ENCODE peak calls at places on chromosomes 4 and X, in four cellular contexts. T is GM12864, H is B cell, A is omental fat pad. M is an unnamed sample.

GRCh38 chrX:13650318-13650717 is 2.6 kb upstream of the TCEANC start:
- DNase-seq in T (no peak), H (no peak), A (no peak), M (no peak)

GRCh38 chrX:102835504-102836146 is 101.4 kb upstream of the RAB40AL start:
- DNase-seq in T (no peak), H (no peak), A (no peak), M (no peak)

GRCh38 chr4:14018191-14018853 is 390.8 kb upstream of the BOD1L1 start:
- DNase-seq in T (no peak), H (no peak), A (no peak), M (no peak)

GRCh38 chr4:109005523-109005922 is 242.7 kb upstream of the ETNPPL start:
- DNase-seq in T (no peak), H (no peak), A (no peak), M (no peak)

GRCh38 chr4:151921371-151921770 is 160.6 kb upstream of the GATB start:
- DNase-seq in T (no peak), H (no peak), A (no peak), M (no peak)

GRCh38 chrX:40581333-40581910 is 652 bp downstream of the ATP6AP2 start:
- DNase-seq in T (no peak), H (no peak), A (no peak), M (no peak)

GRCh38 chr4:146978641-146979040 is 33.0 kb upstream of the TTC29 start:
- DNase-seq in T (no peak), H (no peak), A (no peak), M (no peak)

GRCh38 chr4:140326395-140326993 is 47.0 kb upstream of the SCOC start:
- DNase-seq in T (no peak), H (no peak), A (no peak), M (no peak)

GRCh38 chr4:78951862-78952472 is 12.7 kb upstream of the PAQR3 start:
- DNase-seq in T (no peak), H (peak), A (no peak), M (no peak)

GRCh38 chr4:108978066-108978465 is 215.2 kb upstream of the ETNPPL start:
- DNase-seq in T (no peak), H (no peak), A (no peak), M (no peak)

GRCh38 chr4:108512615-108513505 is 107.5 kb upstream of the RPL34 start:
- DNase-seq in T (no peak), H (no peak), A (no peak), M (no peak)

GRCh38 chr4:1469596-1470392 is 63.6 kb upstream of the NKX1-1 start:
- DNase-seq in T (no peak), H (no peak), A (no peak), M (peak)

GRCh38 chrX:136541294-136541693 is 9.3 kb downstream of the VGLL1 start:
- DNase-seq in T (no peak), H (no peak), A (no peak), M (no peak)

GRCh38 chr4:32135642-32136041 is 1415.5 kb downstream of the PCDH7 start:
- DNase-seq in T (no peak), H (no peak), A (no peak), M (no peak)

GRCh38 chr4:28926156-28926555 is 1794.0 kb upstream of the PCDH7 start:
- DNase-seq in T (no peak), H (no peak), A (no peak), M (no peak)

GRCh38 chr4:71338846-71339593 is at the start of gene SLC4A4:
- DNase-seq in T (peak), H (no peak), A (no peak), M (no peak)

GRCh38 chrX:20461576-20461975 is 194.9 kb upstream of the RPS6KA3 start:
- DNase-seq in T (no peak), H (no peak), A (no peak), M (no peak)

GRCh38 chrX:108165349-108166111 is 74.0 kb downstream of the ATG4A start:
- DNase-seq in T (no peak), H (no peak), A (no peak), M (no peak)

DNA sequence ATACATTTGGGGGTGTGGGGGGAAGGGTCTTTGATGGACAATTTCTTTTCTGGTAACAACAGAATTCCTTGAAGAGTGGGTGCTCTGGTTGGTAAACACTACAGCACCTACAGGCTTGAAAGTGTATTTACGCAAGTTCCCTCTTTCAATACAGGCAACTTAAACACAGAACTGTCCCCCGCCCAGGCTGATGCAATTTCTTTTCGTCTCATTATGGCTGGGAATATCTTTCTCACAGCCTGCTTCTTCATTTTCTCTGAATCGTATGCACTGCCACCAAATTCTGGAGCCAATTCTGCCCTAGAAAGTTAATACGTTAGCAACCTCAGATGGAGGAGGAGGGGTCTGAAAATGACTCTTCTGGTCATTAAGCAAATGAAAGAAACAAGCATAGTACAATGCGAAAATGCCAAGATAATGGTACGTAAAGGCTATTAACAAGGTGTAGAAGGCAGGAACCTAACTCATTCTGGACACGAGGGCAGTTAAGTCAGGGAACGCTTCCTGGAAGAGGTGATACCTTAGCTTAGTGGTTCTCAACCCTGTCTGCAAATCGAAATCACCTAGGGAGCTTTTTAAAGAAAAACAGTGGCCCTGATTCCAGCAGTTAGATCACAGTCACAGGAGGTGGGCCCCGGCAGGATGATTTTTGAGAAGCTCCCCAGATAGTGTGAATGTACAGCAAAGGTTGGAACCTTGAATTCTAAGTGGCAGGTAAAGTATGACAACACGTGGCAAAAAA is 1.0 kb downstream of the AGA start:
- DNase-seq in T (peak), H (no peak), A (no peak), M (no peak)
- TF ChIP-seq CTCF in T (peak), H (peak), A (no peak), M (no peak)

GRCh38 chr4:24195976-24196736 is 306.3 kb upstream of the PPARGC1A start:
- DNase-seq in T (no peak), H (no peak), A (no peak), M (no peak)
- TF ChIP-seq CTCF in T (no peak), H (no peak), A (no peak), M (no peak)

GRCh38 chr4:173536808-173537429 is 6.9 kb upstream of the HAND2 start:
- DNase-seq in T (no peak), H (no peak), A (no peak), M (no peak)
- TF ChIP-seq CTCF in T (peak), H (no peak), A (no peak), M (no peak)

GRCh38 chr4:183599284-183599683 is 59.7 kb downstream of the RWDD4 start:
- DNase-seq in T (no peak), H (no peak), A (no peak), M (no peak)

GRCh38 chr4:183601381-183601780 is 57.6 kb downstream of the RWDD4 start:
- DNase-seq in T (no peak), H (no peak), A (no peak), M (no peak)

GRCh38 chr4:183602444-183603102 is 56.4 kb downstream of the RWDD4 start:
- DNase-seq in T (no peak), H (no peak), A (no peak), M (no peak)

GRCh38 chr4:183599690-183600089 is 59.3 kb downstream of the RWDD4 start:
- DNase-seq in T (no peak), H (no peak), A (no peak), M (no peak)

DNA sequence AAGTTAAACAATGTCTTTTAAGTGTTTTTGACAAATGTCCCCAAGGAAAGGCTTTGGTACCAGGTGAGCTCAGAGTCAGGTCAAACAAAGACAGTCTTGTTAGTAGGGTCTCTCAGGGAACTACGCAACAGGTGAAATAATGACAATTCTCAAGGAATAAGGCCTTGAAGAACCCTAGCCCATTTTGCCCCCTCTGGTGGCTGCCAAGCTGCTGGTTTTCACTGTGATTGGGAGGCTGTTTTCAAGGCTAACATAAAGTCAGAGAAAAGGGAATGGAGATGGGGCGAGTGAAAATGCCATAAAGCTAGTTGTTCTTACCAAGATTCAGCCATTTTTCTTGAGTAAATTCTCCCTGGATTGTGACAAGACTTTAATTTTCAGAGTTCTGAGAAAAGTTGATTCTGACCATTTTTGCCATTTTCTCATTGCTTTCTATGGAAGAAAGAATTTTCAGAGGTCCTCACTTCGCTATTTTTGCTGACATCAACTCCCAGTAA is 58.7 kb downstream of the RWDD4 start:
- DNase-seq in T (no peak), H (no peak), A (no peak), M (no peak)
- TF ChIP-seq CTCF in T (peak), H (no peak), A (no peak), M (no peak)

GRCh38 chr4:89300060-89300459 is 7.5 kb downstream of the GPRIN3 start:
- DNase-seq in T (no peak), H (no peak), A (no peak), M (no peak)

GRCh38 chr4:89298160-89298559 is 9.4 kb downstream of the GPRIN3 start:
- DNase-seq in T (no peak), H (no peak), A (no peak), M (no peak)

GRCh38 chr4:89299153-89299789 is 8.3 kb downstream of the GPRIN3 start:
- DNase-seq in T (no peak), H (no peak), A (no peak), M (no peak)

GRCh38 chr4:89300490-89300889 is 7.1 kb downstream of the GPRIN3 start:
- DNase-seq in T (no peak), H (no peak), A (no peak), M (no peak)

GRCh38 chr4:89298788-89299152 is 8.8 kb downstream of the GPRIN3 start:
- DNase-seq in T (no peak), H (peak), A (no peak), M (no peak)
- TF ChIP-seq CTCF in T (no peak), H (no peak), A (no peak), M (no peak)

GRCh38 chrX:115030635-115031034 is 13.2 kb upstream of the IL13RA2 start:
- DNase-seq in T (no peak), H (no peak), A (no peak), M (no peak)

GRCh38 chrX:115038406-115038805 is 21.0 kb upstream of the IL13RA2 start:
- DNase-seq in T (no peak), H (no peak), A (no peak), M (no peak)

GRCh38 chrX:115040417-115040816 is 23.0 kb upstream of the IL13RA2 start:
- DNase-seq in T (no peak), H (no peak), A (no peak), M (no peak)

GRCh38 chrX:115031989-115032388 is 14.6 kb upstream of the IL13RA2 start:
- DNase-seq in T (no peak), H (no peak), A (no peak), M (no peak)

GRCh38 chrX:115036029-115036428 is 18.6 kb upstream of the IL13RA2 start:
- DNase-seq in T (no peak), H (no peak), A (no peak), M (no peak)
- TF ChIP-seq CTCF in T (no peak), H (no peak), A (no peak), M (no peak)

GRCh38 chr4:176090115-176090514 is 24.5 kb downstream of the WDR17 start:
- DNase-seq in T (peak), H (peak), A (no peak), M (no peak)

GRCh38 chr4:176084769-176085168 is 19.1 kb downstream of the WDR17 start:
- DNase-seq in T (no peak), H (no peak), A (no peak), M (no peak)
- TF ChIP-seq CTCF in T (no peak), H (no peak), A (no peak), M (no peak)

DNA sequence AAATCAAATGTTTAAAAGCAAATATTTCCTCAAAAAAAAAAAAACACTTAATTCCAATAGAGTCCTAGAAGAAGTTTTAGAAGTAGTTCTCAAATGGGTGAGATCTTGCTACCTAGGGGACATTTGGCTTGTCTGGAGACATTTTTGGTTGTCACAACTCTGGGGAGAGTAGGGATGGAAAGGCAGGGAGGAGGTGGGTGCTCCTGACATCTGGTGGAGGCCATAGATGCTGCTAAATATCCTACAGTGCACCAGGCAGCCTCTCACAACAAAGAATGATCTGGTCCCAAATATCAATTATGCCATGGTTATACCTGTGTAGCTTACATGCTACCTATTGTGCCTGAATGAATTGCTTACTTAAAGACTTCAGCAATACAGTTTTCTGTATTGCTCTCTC is 46.8 kb downstream of the CPE start:
- DNase-seq in T (no peak), H (no peak), A (no peak), M (no peak)
- TF ChIP-seq CTCF in T (no peak), H (no peak), A (no peak), M (peak)

GRCh38 chr4:145867416-145867815 is 71.2 kb downstream of the ZNF827 start:
- DNase-seq in T (no peak), H (no peak), A (no peak), M (no peak)

GRCh38 chr4:145871209-145871608 is 67.4 kb downstream of the ZNF827 start:
- DNase-seq in T (no peak), H (no peak), A (no peak), M (no peak)

GRCh38 chr4:145865274-145865941 is 73.2 kb downstream of the ZNF827 start:
- DNase-seq in T (no peak), H (no peak), A (no peak), M (no peak)

GRCh38 chr4:145870155-145871020 is 68.2 kb downstream of the ZNF827 start:
- DNase-seq in T (no peak), H (no peak), A (no peak), M (no peak)

DNA sequence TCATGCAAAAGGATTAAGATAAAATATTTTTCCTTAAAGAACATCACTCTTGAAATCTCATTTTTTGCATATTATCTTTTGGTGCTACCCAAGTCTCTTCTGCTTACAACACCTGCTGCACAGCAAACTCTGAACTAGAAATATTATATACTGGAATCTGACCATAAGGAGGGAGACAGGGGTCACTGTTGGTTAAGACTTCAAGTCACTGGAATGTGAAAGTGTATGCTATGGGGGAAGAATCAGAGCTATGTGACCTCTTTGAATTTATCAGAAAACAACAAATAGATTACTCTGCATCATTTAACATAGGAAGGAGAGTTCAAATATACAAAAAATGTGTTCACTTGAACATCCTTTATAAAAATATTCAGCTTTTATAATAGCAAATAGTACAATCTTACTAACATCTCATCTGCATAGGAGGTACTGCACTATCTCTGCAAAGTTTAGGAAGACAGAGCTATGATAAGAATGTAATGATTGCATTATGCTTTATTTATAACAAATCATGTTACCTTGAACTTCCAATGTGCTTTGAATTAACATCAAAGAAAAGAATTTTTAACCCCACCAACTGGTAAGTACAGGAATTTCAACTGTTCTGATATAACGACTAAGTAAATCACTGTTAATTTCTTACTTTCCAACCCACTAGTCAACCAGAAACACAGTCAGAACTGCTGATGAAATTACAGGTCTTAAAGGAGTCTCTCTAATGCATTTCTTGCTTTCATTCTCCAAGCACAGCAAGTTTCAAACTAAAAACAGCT is 69.8 kb downstream of the ZNF827 start:
- DNase-seq in T (peak), H (no peak), A (no peak), M (no peak)
- TF ChIP-seq CTCF in T (peak), H (no peak), A (no peak), M (no peak)

M was measured in ascending aorta.